ENCODE peak calls at places on chromosomes 7 and 10, in nine cellular contexts. P, D, W, O, I, R, X, G and K are unnamed samples.

GRCh38 chr7:2909471-2910039 is 65.4 kb upstream of the GNA12 start:
- DNase-seq in P (no peak), D (no peak), W (no peak), O (no peak), I (no peak), R (no peak), X (no peak), G (no peak), K (no peak)

GRCh38 chr10:44180321-44181154 is 204.4 kb downstream of the CXCL12 start:
- DNase-seq in P (peak; percentile 92), D (peak; percentile 22), W (peak; percentile 99), O (no peak), I (peak; percentile 69), R (no peak), X (no peak), G (no peak), K (no peak)

GRCh38 chr7:67484244-67484751 is 487.7 kb downstream of the TYW1 start:
- DNase-seq in P (peak; percentile 8), D (peak; percentile 31), W (peak; percentile 48), O (no peak), I (peak; percentile 77), R (no peak), X (peak; percentile 10), G (no peak), K (no peak)

GRCh38 chr7:7421850-7422249 is 113.8 kb downstream of the COL28A1 start:
- DNase-seq in P (no peak), D (no peak), W (no peak), O (no peak), I (no peak), R (no peak), X (no peak), G (no peak), K (no peak)

GRCh38 chr10:50347394-50347802 is 96.1 kb upstream of the ASAH2 start:
- DNase-seq in P (no peak), D (no peak), W (no peak), O (no peak), I (no peak), R (no peak), X (no peak), G (no peak), K (no peak)

GRCh38 chr10:13758302-13758701 is 171.5 kb downstream of the PRPF18 start:
- DNase-seq in P (no peak), D (no peak), W (no peak), O (no peak), I (no peak), R (no peak), X (peak; percentile 77), G (no peak), K (peak; percentile 73)

GRCh38 chr10:42943025-42943818 is 133.6 kb upstream of the RET start:
- DNase-seq in P (no peak), D (no peak), W (no peak), O (no peak), I (no peak), R (no peak), X (no peak), G (no peak), K (no peak)

GRCh38 chr7:128919881-128920789 is 9.6 kb upstream of the KCP start:
- DNase-seq in P (no peak), D (no peak), W (no peak), O (no peak), I (peak; percentile 32), R (no peak), X (no peak), G (no peak), K (no peak)

GRCh38 chr7:96526492-96526891 is 183.2 kb downstream of the SEM1 start:
- DNase-seq in P (no peak), D (no peak), W (no peak), O (no peak), I (peak; percentile 51), R (no peak), X (no peak), G (no peak), K (no peak)

GRCh38 chr10:125203186-125203800 is 42.9 kb upstream of the CTBP2 start:
- DNase-seq in P (no peak), D (no peak), W (no peak), O (no peak), I (no peak), R (no peak), X (no peak), G (no peak), K (no peak)

GRCh38 chr7:42494722-42495121 is 257.7 kb upstream of the GLI3 start:
- DNase-seq in P (no peak), D (peak; percentile 15), W (peak; percentile 19), O (no peak), I (no peak), R (no peak), X (no peak), G (no peak), K (peak; percentile 77)

GRCh38 chr10:62916157-62916603 is 100.0 kb upstream of the EGR2 start:
- DNase-seq in P (peak; percentile 16), D (no peak), W (peak; percentile 57), O (no peak), I (no peak), R (no peak), X (no peak), G (no peak), K (peak; percentile 45)

GRCh38 chr7:98470131-98470985 is 69.5 kb upstream of the BAIAP2L1 start:
- DNase-seq in P (no peak), D (peak; percentile 32), W (no peak), O (no peak), I (no peak), R (no peak), X (no peak), G (no peak), K (no peak)

GRCh38 chr7:79055722-79056415 is 397.6 kb downstream of the MAGI2 start:
- DNase-seq in P (no peak), D (no peak), W (no peak), O (no peak), I (no peak), R (no peak), X (no peak), G (no peak), K (no peak)

GRCh38 chr10:42755028-42755451 is 27.6 kb upstream of the BMS1 start:
- DNase-seq in P (no peak), D (no peak), W (no peak), O (no peak), I (no peak), R (no peak), X (no peak), G (no peak), K (no peak)

GRCh38 chr7:86708334-86708733 is 64.6 kb downstream of the GRM3 start:
- DNase-seq in P (no peak), D (no peak), W (no peak), O (no peak), I (peak; percentile 82), R (no peak), X (no peak), G (no peak), K (no peak)

GRCh38 chr10:132498562-132499366 is 38.8 kb upstream of the INPP5A start:
- DNase-seq in P (no peak), D (no peak), W (peak; percentile 49), O (no peak), I (peak; percentile 49), R (no peak), X (no peak), G (no peak), K (no peak)

GRCh38 chr7:98754041-98754479 is 115.8 kb downstream of the TMEM130 start:
- DNase-seq in P (no peak), D (no peak), W (no peak), O (no peak), I (peak; percentile 79), R (no peak), X (no peak), G (no peak), K (no peak)

GRCh38 chr7:64099656-64100531 is 54.7 kb downstream of the ZNF727 start:
- DNase-seq in P (no peak), D (no peak), W (no peak), O (no peak), I (no peak), R (no peak), X (no peak), G (no peak), K (no peak)